ENCODE peak calls at places on chromosomes 7 and 10, in seven cellular contexts. M, W, Z, I, C, V and R are unnamed samples.

GRCh38 chr10:130607386-130607785 is 471.2 kb downstream of the GLRX3 start:
- DNase-seq in M (no peak), W (no peak), Z (no peak), I (no peak), C (no peak), V (no peak), R (no peak)

GRCh38 chr10:124174673-124175645 is 81.6 kb upstream of the CHST15 start:
- DNase-seq in M (no peak), W (no peak), Z (no peak), I (no peak), C (no peak), V (no peak), R (no peak)

GRCh38 chr7:116271980-116272886 is 61.9 kb downstream of the TES start:
- DNase-seq in M (no peak), W (peak; percentile 93), Z (no peak), I (no peak), C (no peak), V (peak; percentile 94), R (no peak)

GRCh38 chr10:34760606-34761005 is 54.5 kb downstream of the PARD3 start:
- DNase-seq in M (no peak), W (no peak), Z (no peak), I (no peak), C (no peak), V (peak; percentile 98), R (no peak)

GRCh38 chr10:93309062-93309461 is 173.1 kb downstream of the MYOF start:
- DNase-seq in M (no peak), W (peak; percentile 32), Z (no peak), I (no peak), C (no peak), V (no peak), R (no peak)

GRCh38 chr10:104809288-104810090 is 168.4 kb downstream of the SORCS3 start:
- DNase-seq in M (no peak), W (peak; percentile 55), Z (no peak), I (peak; percentile 48), C (no peak), V (peak; percentile 67), R (no peak)

GRCh38 chr7:88775838-88776237 is 16.3 kb downstream of the ZNF804B start:
- DNase-seq in M (no peak), W (no peak), Z (no peak), I (no peak), C (no peak), V (no peak), R (no peak)

GRCh38 chr10:120962386-120963052 is 111.4 kb downstream of the WDR11 start:
- DNase-seq in M (no peak), W (no peak), Z (no peak), I (no peak), C (no peak), V (peak; percentile 33), R (no peak)

GRCh38 chr10:90890347-90890746 is 18.6 kb downstream of the RPP30 start:
- DNase-seq in M (no peak), W (no peak), Z (no peak), I (no peak), C (no peak), V (no peak), R (no peak)

GRCh38 chr10:73576890-73577591 is 14.1 kb downstream of the USP54 start:
- DNase-seq in M (no peak), W (no peak), Z (no peak), I (no peak), C (no peak), V (peak; percentile 42), R (no peak)

GRCh38 chr7:105648561-105649401 is 67.5 kb upstream of the EFCAB10 start:
- DNase-seq in M (no peak), W (peak; percentile 78), Z (no peak), I (no peak), C (no peak), V (peak; percentile 72), R (no peak)

GRCh38 chr7:87154166-87154565 is 1.9 kb downstream of the DMTF1 start:
- DNase-seq in M (no peak), W (no peak), Z (no peak), I (no peak), C (no peak), V (no peak), R (no peak)

GRCh38 chr7:149870701-149871483 is 2.9 kb upstream of the ATP6V0E2 start:
- DNase-seq in M (no peak), W (no peak), Z (no peak), I (no peak), C (no peak), V (no peak), R (no peak)

GRCh38 chr7:23072043-23072442 is 33.5 kb upstream of the KLHL7 start:
- DNase-seq in M (no peak), W (peak; percentile 9), Z (no peak), I (no peak), C (no peak), V (no peak), R (no peak)

GRCh38 chr7:77428777-77429231 is 12.7 kb upstream of the GSAP start:
- DNase-seq in M (peak; percentile 80), W (no peak), Z (no peak), I (no peak), C (no peak), V (no peak), R (no peak)

GRCh38 chr7:36547361-36547760 is 157.7 kb downstream of the ANLN start:
- DNase-seq in M (no peak), W (no peak), Z (no peak), I (no peak), C (no peak), V (peak; percentile 23), R (no peak)

GRCh38 chr7:129780257-129781127 is 169.0 kb downstream of the NRF1 start:
- DNase-seq in M (peak; percentile 92), W (peak; percentile 90), Z (no peak), I (peak; percentile 82), C (peak; percentile 97), V (peak; percentile 95), R (no peak)

GRCh38 chr7:108135446-108136190 is 5.5 kb upstream of the LAMB4 start:
- DNase-seq in M (peak; percentile 57), W (no peak), Z (no peak), I (peak; percentile 65), C (no peak), V (no peak), R (peak; percentile 47)

GRCh38 chr7:30974605-30975256 is 11.0 kb downstream of the GHRHR start:
- DNase-seq in M (peak; percentile 67), W (peak; percentile 72), Z (no peak), I (peak; percentile 69), C (peak; percentile 82), V (peak; percentile 62), R (peak; percentile 93)

GRCh38 chr10:129945941-129946760 is 17.9 kb downstream of the EBF3 start:
- DNase-seq in M (no peak), W (no peak), Z (no peak), I (no peak), C (no peak), V (no peak), R (no peak)

GRCh38 chr7:46256870-46257528 is 335.9 kb upstream of the IGFBP3 start:
- DNase-seq in M (no peak), W (no peak), Z (no peak), I (no peak), C (no peak), V (no peak), R (no peak)

GRCh38 chr7:2030475-2031456 is 202.0 kb downstream of the MAD1L1 start:
- DNase-seq in M (peak; percentile 31), W (no peak), Z (no peak), I (no peak), C (peak; percentile 10), V (no peak), R (no peak)

DNA sequence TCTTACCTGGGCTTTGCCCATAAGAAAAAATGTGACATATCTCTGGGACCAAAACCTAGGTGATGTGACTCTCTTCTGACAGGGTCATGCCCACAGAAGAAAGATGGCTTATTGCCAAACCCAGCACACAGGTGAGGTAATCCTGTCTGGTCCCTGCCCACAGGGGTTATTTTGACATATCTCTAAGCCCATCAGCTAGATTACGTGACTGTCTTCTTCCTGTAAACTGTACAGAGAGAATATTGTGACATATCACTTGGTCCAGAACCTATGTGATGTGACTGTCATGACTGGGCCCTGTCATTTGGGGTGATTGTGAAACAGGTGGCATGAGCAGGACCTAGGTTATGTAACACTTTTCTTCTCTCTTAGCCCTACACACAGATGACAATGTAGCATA is 48.8 kb upstream of the ZNF680 start:
- DNase-seq in M (no peak), W (no peak), Z (no peak), I (no peak), C (no peak), V (no peak), R (no peak)
- TF ChIP-seq CTCF in M (no peak), W (no peak), Z (no peak), I (no peak), C (no peak), V (no peak), R (no peak)

DNA sequence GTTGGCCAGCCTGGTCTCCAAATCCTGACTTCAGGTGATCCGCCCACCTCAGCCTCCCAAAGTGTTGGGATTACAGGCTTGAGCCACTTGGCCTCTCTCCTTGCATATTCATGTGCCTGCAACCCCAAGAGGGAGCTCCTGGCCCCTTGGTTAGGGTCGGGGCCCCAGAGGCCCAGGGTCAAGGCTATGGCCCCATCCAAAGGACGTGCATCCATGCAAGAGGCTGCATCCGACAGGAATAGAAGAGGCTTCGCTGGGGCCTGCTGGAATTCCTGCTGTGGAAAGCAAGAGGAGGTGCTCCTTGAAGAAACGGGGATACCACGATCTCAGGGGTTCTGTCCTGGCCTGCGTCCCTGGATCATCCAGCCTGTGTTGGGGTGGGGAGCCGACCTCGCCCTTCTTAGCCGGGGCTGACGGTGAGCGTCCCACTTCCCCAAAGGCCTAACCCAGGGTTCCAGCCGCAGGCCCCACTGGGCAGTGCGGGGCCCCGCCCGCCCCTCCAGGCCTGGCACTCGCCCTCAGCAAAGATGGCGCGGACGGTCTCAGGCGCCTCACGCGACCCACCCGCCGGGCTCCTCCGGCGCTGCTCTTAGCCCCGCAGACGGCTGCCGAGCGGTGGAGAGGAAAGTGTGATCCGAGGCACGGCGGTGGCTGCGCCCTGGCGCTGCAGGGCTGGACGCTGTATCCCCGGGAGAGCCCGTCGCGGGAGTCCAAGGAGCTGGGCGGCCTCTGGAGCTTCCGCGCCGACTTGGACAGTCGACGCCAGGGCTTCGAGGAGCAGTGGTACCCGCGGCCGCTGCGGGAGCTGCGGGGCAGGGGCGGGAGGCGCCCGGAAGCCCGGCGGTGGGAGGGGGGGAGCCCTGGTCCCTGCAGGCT is 54.7 kb downstream of the ZNF727 start:
- DNase-seq in M (no peak), W (no peak), Z (no peak), I (no peak), C (no peak), V (no peak), R (no peak)
- TF ChIP-seq CTCF in M (no peak), W (no peak), Z (no peak), I (no peak), C (no peak), V (no peak), R (no peak)

GRCh38 chr7:145065451-145065850 is 229.6 kb upstream of the TPK1 start:
- DNase-seq in M (no peak), W (no peak), Z (no peak), I (no peak), C (no peak), V (no peak), R (no peak)
- TF ChIP-seq CTCF in M (no peak), W (no peak), Z (no peak), I (no peak), C (no peak), V (no peak), R (no peak)

DNA sequence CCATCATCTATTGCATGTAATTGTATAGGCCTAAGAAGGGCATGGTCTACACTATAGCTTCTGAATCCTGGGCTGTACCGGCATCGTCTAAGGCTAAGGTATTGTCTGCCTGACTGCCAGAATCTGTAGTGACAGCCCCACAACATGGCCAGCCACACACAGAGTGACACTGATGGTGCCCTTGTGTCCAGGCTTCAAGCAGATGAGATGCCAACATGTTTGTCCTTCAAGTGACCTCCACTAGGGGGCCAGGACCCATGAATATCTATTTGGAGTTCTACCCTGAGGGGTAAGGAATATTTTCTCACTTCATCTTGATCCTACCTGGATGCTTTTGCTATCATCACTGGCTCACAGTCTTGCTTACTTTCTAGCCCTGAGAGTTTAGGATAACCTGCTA is 1.5 kb downstream of the CYP3A7 start:
- DNase-seq in M (no peak), W (peak; percentile 29), Z (no peak), I (no peak), C (peak; percentile 23), V (no peak), R (no peak)
- TF ChIP-seq CTCF in M (peak; percentile 24), W (peak; percentile 40), Z (no peak), I (peak; percentile 66), C (peak; percentile 28), V (no peak), R (no peak)